ENCODE peak calls at places on chromosomes 3 and 15, in eight cellular contexts. One of them, this sample, is unnamed.

GRCh38 chr3:123618768-123619484 is 34.1 kb upstream of the HACD2 start:
- DNase-seq in foreskin melanocyte: peak
- DNase-seq in stromal cell of bone marrow: peak
- DNase-seq in Kasumi-1: peak
- DNase-seq in non-pigmented ciliary epithelial cell: no peak
- DNase-seq in activated CD8-positive, alpha-beta memory T cell treated with anti-CD3 and anti-CD28 coated beads for 48 hours: no peak
- DNase-seq in CD4-positive, alpha-beta T cell: no peak
- DNase-seq in heart left ventricle: peak
- DNase-seq in this sample: no peak

GRCh38 chr3:95097493-95097892 is 1034.6 kb downstream of the NSUN3 start:
- DNase-seq in CD4-positive, alpha-beta T cell: no peak
- DNase-seq in non-pigmented ciliary epithelial cell: no peak
- DNase-seq in activated CD8-positive, alpha-beta memory T cell treated with anti-CD3 and anti-CD28 coated beads for 48 hours: no peak
- DNase-seq in Kasumi-1: no peak
- DNase-seq in foreskin melanocyte: no peak
- DNase-seq in stromal cell of bone marrow: no peak
- DNase-seq in heart left ventricle: no peak
- DNase-seq in this sample: no peak

GRCh38 chr3:152444029-152444641 is 175.4 kb downstream of the MBNL1 start:
- DNase-seq in CD4-positive, alpha-beta T cell: no peak
- DNase-seq in heart left ventricle: no peak
- DNase-seq in Kasumi-1: peak
- DNase-seq in stromal cell of bone marrow: peak
- DNase-seq in activated CD8-positive, alpha-beta memory T cell treated with anti-CD3 and anti-CD28 coated beads for 48 hours: no peak
- DNase-seq in foreskin melanocyte: peak
- DNase-seq in non-pigmented ciliary epithelial cell: peak
- DNase-seq in this sample: no peak

GRCh38 chr3:9808345-9809037 is 1.6 kb upstream of the TTLL3 start:
- DNase-seq in activated CD8-positive, alpha-beta memory T cell treated with anti-CD3 and anti-CD28 coated beads for 48 hours: no peak
- DNase-seq in non-pigmented ciliary epithelial cell: no peak
- DNase-seq in CD4-positive, alpha-beta T cell: peak
- DNase-seq in Kasumi-1: peak
- DNase-seq in stromal cell of bone marrow: no peak
- DNase-seq in heart left ventricle: no peak
- DNase-seq in foreskin melanocyte: peak
- DNase-seq in this sample: peak

GRCh38 chr3:76122007-76122406 is 336.7 kb upstream of the ZNF717 start:
- DNase-seq in stromal cell of bone marrow: no peak
- DNase-seq in non-pigmented ciliary epithelial cell: no peak
- DNase-seq in activated CD8-positive, alpha-beta memory T cell treated with anti-CD3 and anti-CD28 coated beads for 48 hours: no peak
- DNase-seq in foreskin melanocyte: no peak
- DNase-seq in Kasumi-1: peak
- DNase-seq in CD4-positive, alpha-beta T cell: no peak
- DNase-seq in heart left ventricle: no peak
- DNase-seq in this sample: no peak

GRCh38 chr3:146469206-146470017 is at the start of gene PLSCR2:
- DNase-seq in heart left ventricle: peak
- DNase-seq in foreskin melanocyte: no peak
- DNase-seq in stromal cell of bone marrow: no peak
- DNase-seq in CD4-positive, alpha-beta T cell: peak
- DNase-seq in Kasumi-1: no peak
- DNase-seq in non-pigmented ciliary epithelial cell: no peak
- DNase-seq in activated CD8-positive, alpha-beta memory T cell treated with anti-CD3 and anti-CD28 coated beads for 48 hours: peak
- DNase-seq in this sample: peak

GRCh38 chr3:49916686-49917085 is 12.9 kb downstream of the MON1A start:
- DNase-seq in foreskin melanocyte: no peak
- DNase-seq in stromal cell of bone marrow: peak
- DNase-seq in activated CD8-positive, alpha-beta memory T cell treated with anti-CD3 and anti-CD28 coated beads for 48 hours: no peak
- DNase-seq in non-pigmented ciliary epithelial cell: no peak
- DNase-seq in CD4-positive, alpha-beta T cell: no peak
- DNase-seq in heart left ventricle: no peak
- DNase-seq in Kasumi-1: no peak
- DNase-seq in this sample: no peak

GRCh38 chr3:136750209-136750921 is 1.8 kb downstream of the STAG1 start:
- DNase-seq in CD4-positive, alpha-beta T cell: no peak
- DNase-seq in non-pigmented ciliary epithelial cell: no peak
- DNase-seq in foreskin melanocyte: no peak
- DNase-seq in stromal cell of bone marrow: no peak
- DNase-seq in activated CD8-positive, alpha-beta memory T cell treated with anti-CD3 and anti-CD28 coated beads for 48 hours: no peak
- DNase-seq in heart left ventricle: no peak
- DNase-seq in Kasumi-1: no peak
- DNase-seq in this sample: no peak

GRCh38 chr15:95923797-95924196 is 406.7 kb upstream of the NR2F2 start:
- DNase-seq in stromal cell of bone marrow: no peak
- DNase-seq in activated CD8-positive, alpha-beta memory T cell treated with anti-CD3 and anti-CD28 coated beads for 48 hours: no peak
- DNase-seq in heart left ventricle: no peak
- DNase-seq in Kasumi-1: no peak
- DNase-seq in foreskin melanocyte: no peak
- DNase-seq in non-pigmented ciliary epithelial cell: no peak
- DNase-seq in CD4-positive, alpha-beta T cell: no peak
- DNase-seq in this sample: no peak

GRCh38 chr15:93438310-93438709 is 349.3 kb upstream of the RGMA start:
- DNase-seq in heart left ventricle: no peak
- DNase-seq in Kasumi-1: no peak
- DNase-seq in stromal cell of bone marrow: no peak
- DNase-seq in CD4-positive, alpha-beta T cell: no peak
- DNase-seq in foreskin melanocyte: no peak
- DNase-seq in activated CD8-positive, alpha-beta memory T cell treated with anti-CD3 and anti-CD28 coated beads for 48 hours: no peak
- DNase-seq in non-pigmented ciliary epithelial cell: no peak
- DNase-seq in this sample: no peak

GRCh38 chr3:127411083-127411727 is 123.4 kb upstream of the PRR20G start:
- DNase-seq in heart left ventricle: peak
- DNase-seq in Kasumi-1: no peak
- DNase-seq in stromal cell of bone marrow: no peak
- DNase-seq in activated CD8-positive, alpha-beta memory T cell treated with anti-CD3 and anti-CD28 coated beads for 48 hours: no peak
- DNase-seq in foreskin melanocyte: no peak
- DNase-seq in CD4-positive, alpha-beta T cell: no peak
- DNase-seq in non-pigmented ciliary epithelial cell: no peak
- DNase-seq in this sample: no peak

GRCh38 chr3:36697397-36698001 is 66.9 kb downstream of the DCLK3 start:
- DNase-seq in activated CD8-positive, alpha-beta memory T cell treated with anti-CD3 and anti-CD28 coated beads for 48 hours: no peak
- DNase-seq in CD4-positive, alpha-beta T cell: no peak
- DNase-seq in foreskin melanocyte: no peak
- DNase-seq in Kasumi-1: no peak
- DNase-seq in stromal cell of bone marrow: no peak
- DNase-seq in non-pigmented ciliary epithelial cell: no peak
- DNase-seq in heart left ventricle: no peak
- DNase-seq in this sample: no peak

GRCh38 chr3:46725663-46726314 is 8.1 kb upstream of the PRSS50 start:
- DNase-seq in Kasumi-1: no peak
- DNase-seq in stromal cell of bone marrow: no peak
- DNase-seq in heart left ventricle: no peak
- DNase-seq in CD4-positive, alpha-beta T cell: no peak
- DNase-seq in activated CD8-positive, alpha-beta memory T cell treated with anti-CD3 and anti-CD28 coated beads for 48 hours: no peak
- DNase-seq in foreskin melanocyte: no peak
- DNase-seq in non-pigmented ciliary epithelial cell: no peak
- DNase-seq in this sample: no peak

GRCh38 chr3:52779011-52779410 is 1.6 kb downstream of the ITIH1 start:
- DNase-seq in non-pigmented ciliary epithelial cell: no peak
- DNase-seq in foreskin melanocyte: no peak
- DNase-seq in stromal cell of bone marrow: no peak
- DNase-seq in heart left ventricle: no peak
- DNase-seq in activated CD8-positive, alpha-beta memory T cell treated with anti-CD3 and anti-CD28 coated beads for 48 hours: no peak
- DNase-seq in Kasumi-1: no peak
- DNase-seq in CD4-positive, alpha-beta T cell: no peak
- DNase-seq in this sample: no peak

GRCh38 chr15:68580026-68580882 is 1.5 kb downstream of the CORO2B start:
- DNase-seq in CD4-positive, alpha-beta T cell: no peak
- DNase-seq in activated CD8-positive, alpha-beta memory T cell treated with anti-CD3 and anti-CD28 coated beads for 48 hours: no peak
- DNase-seq in heart left ventricle: no peak
- DNase-seq in foreskin melanocyte: no peak
- DNase-seq in non-pigmented ciliary epithelial cell: no peak
- DNase-seq in stromal cell of bone marrow: no peak
- DNase-seq in Kasumi-1: no peak
- DNase-seq in this sample: no peak

GRCh38 chr15:28944286-28944685 is 58.5 kb downstream of the APBA2 start:
- DNase-seq in stromal cell of bone marrow: no peak
- DNase-seq in non-pigmented ciliary epithelial cell: no peak
- DNase-seq in foreskin melanocyte: no peak
- DNase-seq in heart left ventricle: no peak
- DNase-seq in activated CD8-positive, alpha-beta memory T cell treated with anti-CD3 and anti-CD28 coated beads for 48 hours: no peak
- DNase-seq in CD4-positive, alpha-beta T cell: no peak
- DNase-seq in Kasumi-1: no peak
- DNase-seq in this sample: no peak

GRCh38 chr15:73078722-73079121 is 26.5 kb downstream of the NEO1 start:
- DNase-seq in stromal cell of bone marrow: peak
- DNase-seq in heart left ventricle: no peak
- DNase-seq in foreskin melanocyte: no peak
- DNase-seq in CD4-positive, alpha-beta T cell: no peak
- DNase-seq in non-pigmented ciliary epithelial cell: peak
- DNase-seq in activated CD8-positive, alpha-beta memory T cell treated with anti-CD3 and anti-CD28 coated beads for 48 hours: no peak
- DNase-seq in Kasumi-1: peak
- DNase-seq in this sample: no peak

GRCh38 chr3:29759443-29760033 is 478.7 kb downstream of the RBMS3 start:
- DNase-seq in heart left ventricle: no peak
- DNase-seq in Kasumi-1: no peak
- DNase-seq in activated CD8-positive, alpha-beta memory T cell treated with anti-CD3 and anti-CD28 coated beads for 48 hours: no peak
- DNase-seq in CD4-positive, alpha-beta T cell: no peak
- DNase-seq in foreskin melanocyte: peak
- DNase-seq in stromal cell of bone marrow: peak
- DNase-seq in non-pigmented ciliary epithelial cell: no peak
- DNase-seq in this sample: no peak

GRCh38 chr15:97961067-97961954 is 808 bp downstream of the ARRDC4 start:
- DNase-seq in CD4-positive, alpha-beta T cell: no peak
- DNase-seq in non-pigmented ciliary epithelial cell: no peak
- DNase-seq in stromal cell of bone marrow: no peak
- DNase-seq in activated CD8-positive, alpha-beta memory T cell treated with anti-CD3 and anti-CD28 coated beads for 48 hours: no peak
- DNase-seq in Kasumi-1: peak
- DNase-seq in heart left ventricle: peak
- DNase-seq in foreskin melanocyte: no peak
- DNase-seq in this sample: peak

This sample was measured in effector CD8-positive, alpha-beta T cell.